ENCODE peak calls at places on chromosomes 1 and 21, in eight cellular contexts. D, Z, U, L, I, Q, B and C are unnamed samples. For H3K4me1, the result is how much of the 10 kb centered on the place peaks cover.

GRCh38 chr1:108816049-108816882 is 40.6 kb downstream of the AKNAD1 start:
- DNase-seq in L (peak), B (no peak), Q (no peak), D (no peak), U (peak), Z (peak), I (peak), C (peak)

GRCh38 chr21:46557919-46558392 is 46.9 kb downstream of the S100B start:
- DNase-seq in I (no peak), L (peak), B (no peak), U (no peak), Z (no peak), D (no peak), Q (no peak), C (no peak)

GRCh38 chr1:4305526-4306301 is 348.7 kb upstream of the AJAP1 start:
- DNase-seq in Q (no peak), B (no peak), Z (no peak), D (no peak), I (no peak), L (no peak), U (no peak), C (no peak)

GRCh38 chr1:3193811-3194210 is 124.8 kb downstream of the PRDM16 start:
- DNase-seq in I (no peak), B (no peak), L (no peak), Z (no peak), U (no peak), Q (no peak), D (no peak), C (no peak)

GRCh38 chr1:168498159-168498609 is 45.6 kb downstream of the XCL2 start:
- DNase-seq in U (no peak), Z (no peak), B (no peak), L (no peak), D (peak), Q (no peak), I (no peak), C (no peak)

GRCh38 chr1:183783896-183784637 is 20.9 kb upstream of the RGL1 start:
- DNase-seq in B (no peak), I (no peak), U (peak), L (peak), Z (peak), Q (no peak), D (peak), C (no peak)

GRCh38 chr21:15224346-15225086 is 159.7 kb upstream of the NRIP1 start:
- DNase-seq in B (no peak), Z (no peak), L (no peak), I (peak), Q (no peak), D (no peak), U (no peak), C (no peak)

GRCh38 chr1:56531624-56532358 is 47.6 kb downstream of the PLPP3 start:
- DNase-seq in U (no peak), B (no peak), I (no peak), Z (no peak), L (no peak), D (no peak), Q (no peak), C (no peak)

GRCh38 chr1:230090194-230090711 is 23.2 kb downstream of the GALNT2 start:
- DNase-seq in L (no peak), I (peak), U (no peak), Z (no peak), B (no peak), Q (no peak), D (no peak), C (no peak)

GRCh38 chr1:117117697-117118096 is 3.9 kb downstream of the TRIM45 start:
- DNase-seq in B (no peak), L (no peak), Q (no peak), D (no peak), I (no peak), U (no peak), Z (no peak), C (no peak)

GRCh38 chr1:240946926-240947325 is 335.0 kb upstream of the GREM2 start:
- DNase-seq in Z (no peak), B (peak), D (peak), U (no peak), L (no peak), I (peak), Q (no peak), C (no peak)

GRCh38 chr1:108199231-108199657 is 899 bp downstream of the SLC25A24 start:
- DNase-seq in L (no peak), B (no peak), Q (no peak), I (peak), D (no peak), U (no peak), Z (no peak), C (no peak)

GRCh38 chr21:44657635-44658183 is at the start of gene KRTAP12-3:
- DNase-seq in L (no peak), U (no peak), B (peak), Z (no peak), Q (peak), D (no peak), I (no peak), C (no peak)

GRCh38 chr1:95407864-95408291 is 173.9 kb downstream of the RWDD3 start:
- DNase-seq in D (no peak), Q (no peak), U (no peak), I (no peak), B (no peak), L (no peak), Z (no peak), C (no peak)

GRCh38 chr21:28247454-28248020 is 745.1 kb downstream of the LTN1 start:
- DNase-seq in Z (no peak), B (no peak), Q (no peak), U (no peak), I (no peak), D (no peak), L (no peak), C (no peak)

GRCh38 chr1:40519517-40519916 is 10.9 kb downstream of the EXO5 start:
- DNase-seq in U (no peak), Q (no peak), L (no peak), B (no peak), D (no peak), I (no peak), Z (no peak), C (no peak)

GRCh38 chr1:185961664-185962063 is 227.5 kb downstream of the HMCN1 start:
- DNase-seq in Z (no peak), Q (no peak), B (no peak), U (no peak), D (no peak), I (no peak), L (no peak), C (no peak)
- H3K4me1 ChIP-seq in Z (under half), Q (under half), B (under half), U (half or more), D (under half), I (under half), L (under half), C (under half)

GRCh38 chr1:156042828-156043227 is 10.8 kb downstream of the UBQLN4 start:
- DNase-seq in D (no peak), Z (no peak), I (no peak), L (no peak), U (no peak), B (no peak), Q (no peak), C (no peak)
- H3K4me3 ChIP-seq in D (no peak), Z (no peak), I (no peak), L (no peak), U (no peak), B (no peak), Q (no peak), C (no peak)

GRCh38 chr1:154431586-154432373 is 26.6 kb downstream of the IL6R start:
- DNase-seq in U (no peak), Q (no peak), D (no peak), I (peak), Z (peak), B (no peak), L (no peak), C (peak)
- H3K27ac ChIP-seq in U (peak), Q (no peak), D (no peak), I (no peak), Z (peak), B (no peak), L (peak), C (no peak)

GRCh38 chr1:160641323-160642280 is 5.2 kb downstream of the SLAMF1 start:
- DNase-seq in U (no peak), B (no peak), Z (no peak), D (no peak), I (no peak), L (no peak), Q (no peak), C (no peak)
- H3K4me1 ChIP-seq in U (under half), B (under half), Z (under half), D (under half), I (under half), L (under half), Q (half or more), C (under half)

DNA sequence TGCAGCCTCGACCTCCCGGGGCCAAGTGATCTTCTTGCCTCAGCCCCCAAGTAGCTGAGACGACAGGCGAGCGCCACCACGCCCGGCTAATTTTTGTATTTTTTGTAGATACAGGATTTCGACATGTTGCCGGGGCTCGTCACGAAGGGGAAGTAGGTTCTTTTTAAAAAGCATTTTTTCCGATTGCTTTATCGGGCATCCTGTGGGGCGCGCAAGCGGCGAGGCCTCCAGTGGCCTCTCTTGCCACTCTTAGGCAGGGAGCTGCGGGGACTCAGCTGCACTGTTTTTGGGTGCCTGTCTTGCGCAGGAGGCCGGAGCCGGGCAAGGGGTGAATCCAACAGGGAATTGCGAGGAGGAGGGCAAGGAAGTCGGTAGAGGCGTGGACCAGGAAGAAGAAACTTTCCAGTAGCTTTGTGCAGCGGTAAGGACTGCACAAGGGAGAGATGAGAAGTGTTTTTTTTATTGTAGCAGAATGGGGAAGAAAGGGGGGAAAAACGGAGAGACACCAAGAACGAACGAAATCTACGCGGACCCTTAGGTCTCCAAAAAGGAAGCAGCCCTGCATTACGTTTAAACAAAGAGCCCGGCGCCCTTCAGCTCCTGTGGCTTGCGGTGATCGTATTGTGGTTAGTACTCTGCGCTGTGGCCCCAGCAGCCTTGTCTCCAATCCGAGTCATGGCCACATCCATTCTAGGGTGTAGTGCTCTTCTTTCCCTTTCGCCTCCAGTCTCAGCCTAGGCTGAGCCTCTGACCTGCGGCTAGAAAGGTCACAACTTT is 164.8 kb downstream of the PPIAL4G start:
- DNase-seq in I (no peak), D (no peak), L (no peak), B (peak), Z (no peak), U (peak), Q (peak), C (no peak)
- H3K4me3 ChIP-seq in I (no peak), D (no peak), L (peak), B (peak), Z (peak), U (peak), Q (peak), C (peak)